ENCODE peak calls at places on chromosomes 16 and 17, in seven cellular contexts. Q is transverse colon, K is stomach, M is K562, O is H1, W is HCT116, N is GM12878. X is an unnamed sample.

GRCh38 chr17:67557921-67558320 is 159.8 kb upstream of the NOL11 start:
- DNase-seq in M (no peak), W (no peak), N (no peak), O (no peak), Q (no peak), K (no peak), X (no peak)

GRCh38 chr17:68776451-68776850 is 175.3 kb upstream of the FAM20A start:
- DNase-seq in M (no peak), K (no peak), N (no peak), Q (no peak), O (no peak), W (no peak), X (no peak)

GRCh38 chr17:42720996-42721583 is 23.8 kb downstream of the EZH1 start:
- DNase-seq in M (peak), O (no peak), Q (no peak), W (peak), N (no peak), K (no peak), X (no peak)

GRCh38 chr17:36653374-36653773 is 52.0 kb downstream of the MRM1 start:
- DNase-seq in K (no peak), N (no peak), W (no peak), M (no peak), Q (no peak), O (no peak), X (no peak)

GRCh38 chr17:50918071-50918932 is 52.1 kb upstream of the TOB1 start:
- DNase-seq in K (peak), W (no peak), M (no peak), N (no peak), O (no peak), Q (no peak), X (no peak)

GRCh38 chr17:3826191-3826590 is 19.9 kb downstream of the NCBP3 start:
- DNase-seq in Q (no peak), K (no peak), O (no peak), M (no peak), W (no peak), N (no peak), X (no peak)

GRCh38 chr17:29018788-29019474 is 13.1 kb upstream of the SEZ6 start:
- DNase-seq in N (no peak), Q (no peak), W (no peak), O (no peak), M (no peak), K (no peak), X (no peak)

GRCh38 chr17:33594000-33594399 is 300.9 kb upstream of the ASIC2 start:
- DNase-seq in W (no peak), N (no peak), M (no peak), K (no peak), Q (no peak), O (no peak), X (no peak)

GRCh38 chr16:72247821-72248253 is 75.9 kb upstream of the PMFBP1 start:
- DNase-seq in O (no peak), M (no peak), K (no peak), N (no peak), Q (no peak), W (no peak), X (no peak)

GRCh38 chr17:67779098-67779672 is 46.1 kb upstream of the BPTF start:
- DNase-seq in N (no peak), O (peak), M (peak), W (peak), Q (peak), K (peak), X (no peak)

GRCh38 chr17:82611140-82612058 is 36.8 kb downstream of the WDR45B start:
- DNase-seq in Q (no peak), N (no peak), W (no peak), K (no peak), M (peak), O (no peak), X (no peak)

GRCh38 chr16:2429771-2430663 is 770 bp downstream of the CCNF start:
- DNase-seq in Q (no peak), W (no peak), O (no peak), K (no peak), M (peak), N (no peak), X (no peak)

GRCh38 chr16:82201906-82202305 is 31.9 kb upstream of the MPHOSPH6 start:
- DNase-seq in O (no peak), M (no peak), W (no peak), Q (no peak), N (no peak), K (no peak), X (no peak)

GRCh38 chr17:74332763-74333220 is 6.8 kb downstream of the KIF19 start:
- DNase-seq in K (no peak), O (no peak), N (no peak), W (no peak), Q (peak), M (peak), X (no peak)

GRCh38 chr17:1724869-1725641 is 551 bp downstream of the WDR81 start:
- DNase-seq in Q (no peak), N (no peak), M (no peak), O (peak), K (no peak), W (no peak), X (no peak)

GRCh38 chr17:9987779-9988585 is 82.9 kb upstream of the RCVRN start:
- DNase-seq in M (peak), K (no peak), O (peak), N (no peak), Q (peak), W (no peak), X (peak)

GRCh38 chr17:61551255-61551742 is 39.7 kb downstream of the NACA2 start:
- DNase-seq in O (no peak), W (peak), M (peak), Q (no peak), K (no peak), N (no peak), X (no peak)

GRCh38 chr16:50802000-50802399 is 60.1 kb downstream of the CYLD start:
- DNase-seq in W (no peak), K (no peak), M (no peak), Q (no peak), O (no peak), N (no peak), X (no peak)

GRCh38 chr17:59381716-59382570 is 50.5 kb downstream of the YPEL2 start:
- DNase-seq in W (no peak), M (no peak), Q (peak), K (peak), N (no peak), O (no peak), X (no peak)

GRCh38 chr16:1208239-1208830 is 16.7 kb downstream of the TPSG1 start:
- DNase-seq in Q (no peak), W (no peak), M (no peak), O (no peak), N (no peak), K (no peak), X (no peak)

GRCh38 chr17:20774472-20775135 is 195.1 kb downstream of the CDRT15L2 start:
- DNase-seq in W (no peak), M (no peak), K (no peak), N (no peak), Q (no peak), O (no peak), X (no peak)

GRCh38 chr16:75044800-75045361 is 46.1 kb downstream of the ZNRF1 start:
- DNase-seq in W (no peak), N (no peak), Q (no peak), M (no peak), O (no peak), K (no peak), X (no peak)

GRCh38 chr17:49576121-49576905 is 642 bp downstream of the NXPH3 start:
- DNase-seq in W (no peak), O (peak), K (no peak), N (no peak), M (peak), Q (no peak), X (no peak)

GRCh38 chr16:55324491-55325447 is 766 bp downstream of the IRX6 start:
- DNase-seq in K (no peak), O (peak), M (no peak), N (no peak), W (no peak), Q (no peak), X (no peak)

GRCh38 chr16:25093208-25094061 is 18.1 kb upstream of the LCMT1 start:
- DNase-seq in O (no peak), N (no peak), M (no peak), Q (no peak), W (no peak), K (no peak), X (no peak)

GRCh38 chr17:61869138-61869537 is 5.8 kb upstream of the BRIP1 start:
- DNase-seq in K (no peak), Q (no peak), N (no peak), M (no peak), W (no peak), O (no peak), X (no peak)

GRCh38 chr17:59830007-59830630 is 62.6 kb downstream of the TUBD1 start:
- DNase-seq in W (no peak), M (no peak), N (no peak), K (no peak), O (no peak), Q (no peak), X (no peak)

GRCh38 chr17:64153565-64153964 is 23.6 kb upstream of the ERN1 start:
- DNase-seq in W (no peak), N (no peak), Q (no peak), M (no peak), O (no peak), K (no peak), X (no peak)

GRCh38 chr17:46977348-46977747 is 1.7 kb downstream of the RPRML start:
- DNase-seq in N (no peak), W (no peak), M (peak), O (peak), Q (peak), K (peak), X (no peak)

DNA sequence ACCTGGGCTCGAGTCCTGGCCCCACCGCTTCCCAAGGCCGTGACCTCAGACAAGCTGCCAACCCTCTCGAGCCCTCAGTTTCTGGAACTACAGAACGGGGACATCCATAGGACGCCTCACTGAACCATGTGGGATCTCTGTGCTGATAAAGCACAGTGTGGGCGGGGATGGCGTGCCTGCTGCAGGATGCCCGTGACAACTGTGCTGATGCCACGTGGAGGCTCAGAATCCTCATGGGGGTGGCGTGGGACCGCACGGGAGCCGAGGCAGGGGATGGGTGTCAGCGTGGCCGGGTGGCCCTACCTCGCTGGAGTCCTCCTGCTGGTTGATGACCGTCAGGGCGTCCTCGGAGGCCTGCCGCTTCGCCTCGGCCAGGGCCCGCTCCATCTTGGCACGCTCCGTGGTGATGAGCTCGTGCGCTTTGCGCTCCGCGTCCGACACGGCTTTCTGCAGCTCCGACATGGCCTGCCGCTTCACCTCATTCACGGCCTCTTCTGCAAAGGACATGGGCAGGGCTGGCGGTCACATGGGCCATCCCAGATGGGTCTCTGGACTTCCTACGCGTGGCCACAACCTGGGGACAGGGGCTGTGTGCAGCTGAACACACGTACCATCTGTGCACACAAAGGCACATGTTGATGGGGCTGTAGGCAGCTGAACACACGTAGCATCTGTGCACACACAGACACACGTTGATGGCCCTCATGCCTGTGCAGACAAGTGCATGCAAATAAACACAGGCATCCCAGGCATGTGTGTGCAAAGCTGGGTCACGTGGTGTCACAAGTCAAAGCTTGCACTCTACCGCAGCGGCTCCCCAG is 12.7 kb upstream of the PABPN1L start:
- DNase-seq in M (no peak), W (no peak), K (no peak), N (no peak), O (no peak), Q (no peak), X (no peak)
- TF ChIP-seq POLR2AphosphoS5 in M (no peak), W (no peak), K (no peak), N (no peak), O (no peak), Q (no peak), X (no peak)

GRCh38 chr17:72287586-72287985 is 166.8 kb downstream of the SOX9 start:
- DNase-seq in Q (no peak), N (no peak), W (no peak), K (peak), M (no peak), O (no peak), X (no peak)
- H3K4me3 ChIP-seq in Q (no peak), N (no peak), W (no peak), K (no peak), M (no peak), O (no peak), X (no peak)

DNA sequence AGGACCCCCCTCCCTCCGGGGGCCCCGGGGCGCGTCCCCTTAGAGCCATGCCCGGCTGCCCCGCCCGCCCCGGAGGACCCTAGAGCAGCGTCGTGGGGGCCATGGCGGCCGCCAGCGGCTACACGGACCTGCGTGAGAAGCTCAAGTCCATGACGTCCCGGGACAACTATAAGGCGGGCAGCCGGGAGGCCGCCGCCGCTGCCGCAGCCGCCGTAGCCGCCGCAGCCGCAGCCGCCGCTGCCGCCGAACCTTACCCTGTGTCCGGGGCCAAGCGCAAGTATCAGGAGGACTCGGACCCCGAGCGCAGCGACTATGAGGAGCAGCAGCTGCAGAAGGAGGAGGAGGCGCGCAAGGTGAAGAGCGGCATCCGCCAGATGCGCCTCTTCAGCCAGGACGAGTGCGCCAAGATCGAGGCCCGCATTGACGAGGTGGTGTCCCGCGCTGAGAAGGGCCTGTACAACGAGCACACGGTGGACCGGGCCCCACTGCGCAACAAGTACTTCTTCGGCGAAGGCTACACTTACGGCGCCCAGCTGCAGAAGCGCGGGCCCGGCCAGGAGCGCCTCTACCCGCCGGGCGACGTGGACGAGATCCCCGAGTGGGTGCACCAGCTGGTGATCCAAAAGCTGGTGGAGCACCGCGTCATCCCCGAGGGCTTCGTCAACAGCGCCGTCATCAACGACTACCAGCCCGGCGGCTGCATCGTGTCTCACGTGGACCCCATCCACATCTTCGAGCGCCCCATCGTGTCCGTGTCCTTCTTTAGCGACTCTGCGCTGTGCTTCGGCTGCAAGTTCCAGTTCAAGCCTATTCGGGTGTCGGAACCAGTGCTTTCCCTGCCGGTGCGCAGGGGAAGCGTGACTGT is 747 bp downstream of the ALKBH5 start:
- DNase-seq in M (no peak), Q (peak), N (no peak), W (no peak), O (peak), K (peak), X (no peak)
- TF ChIP-seq POLR2AphosphoS5 in M (no peak), Q (peak), N (peak), W (no peak), O (no peak), K (no peak), X (no peak)

DNA sequence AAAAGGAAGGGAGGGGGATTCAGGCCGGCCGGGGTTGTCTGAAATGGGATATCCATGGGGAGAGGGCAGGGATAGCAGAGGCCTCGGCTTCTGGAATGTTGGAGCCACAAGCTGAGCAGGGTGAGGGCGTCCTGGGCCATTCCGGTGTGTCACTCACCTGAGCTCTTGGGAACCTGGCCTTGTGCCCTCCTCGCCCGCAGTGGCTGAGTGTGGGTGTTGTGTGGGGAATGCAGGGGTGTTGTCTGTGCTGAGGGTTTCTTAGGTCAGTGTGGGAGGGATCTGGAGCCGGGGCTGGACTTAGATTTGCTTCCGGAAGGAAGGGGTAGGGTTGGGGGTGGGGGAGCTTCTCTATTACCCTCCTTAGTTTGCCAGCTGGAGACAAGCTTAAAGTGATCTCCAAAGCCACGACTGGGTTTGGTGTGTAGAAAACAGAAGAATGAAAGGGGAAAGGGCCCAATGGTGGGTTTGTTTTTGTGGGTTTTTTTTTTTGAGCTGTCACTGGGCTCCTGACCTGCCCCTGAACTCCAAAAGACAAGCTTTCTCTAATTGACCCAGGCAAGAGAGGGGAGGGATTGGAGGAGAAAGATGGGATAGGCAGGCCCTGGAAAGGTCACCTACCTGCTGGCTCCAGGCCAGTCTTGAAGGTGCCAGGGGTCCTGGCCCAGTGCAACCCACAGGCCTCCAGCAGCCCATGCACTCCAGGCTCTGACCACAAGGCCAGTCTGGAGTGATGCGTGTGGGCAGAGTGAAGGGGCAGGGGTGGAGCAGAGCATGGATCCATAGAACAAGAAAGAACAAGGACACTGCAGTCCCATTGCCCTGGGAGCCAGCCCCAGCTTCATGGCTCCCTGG is at the start of gene SULT1A2:
- DNase-seq in N (no peak), O (no peak), W (peak), M (peak), Q (peak), K (peak), X (no peak)
- H3K4me3 ChIP-seq in N (no peak), O (no peak), W (no peak), M (no peak), Q (peak), K (no peak), X (no peak)

DNA sequence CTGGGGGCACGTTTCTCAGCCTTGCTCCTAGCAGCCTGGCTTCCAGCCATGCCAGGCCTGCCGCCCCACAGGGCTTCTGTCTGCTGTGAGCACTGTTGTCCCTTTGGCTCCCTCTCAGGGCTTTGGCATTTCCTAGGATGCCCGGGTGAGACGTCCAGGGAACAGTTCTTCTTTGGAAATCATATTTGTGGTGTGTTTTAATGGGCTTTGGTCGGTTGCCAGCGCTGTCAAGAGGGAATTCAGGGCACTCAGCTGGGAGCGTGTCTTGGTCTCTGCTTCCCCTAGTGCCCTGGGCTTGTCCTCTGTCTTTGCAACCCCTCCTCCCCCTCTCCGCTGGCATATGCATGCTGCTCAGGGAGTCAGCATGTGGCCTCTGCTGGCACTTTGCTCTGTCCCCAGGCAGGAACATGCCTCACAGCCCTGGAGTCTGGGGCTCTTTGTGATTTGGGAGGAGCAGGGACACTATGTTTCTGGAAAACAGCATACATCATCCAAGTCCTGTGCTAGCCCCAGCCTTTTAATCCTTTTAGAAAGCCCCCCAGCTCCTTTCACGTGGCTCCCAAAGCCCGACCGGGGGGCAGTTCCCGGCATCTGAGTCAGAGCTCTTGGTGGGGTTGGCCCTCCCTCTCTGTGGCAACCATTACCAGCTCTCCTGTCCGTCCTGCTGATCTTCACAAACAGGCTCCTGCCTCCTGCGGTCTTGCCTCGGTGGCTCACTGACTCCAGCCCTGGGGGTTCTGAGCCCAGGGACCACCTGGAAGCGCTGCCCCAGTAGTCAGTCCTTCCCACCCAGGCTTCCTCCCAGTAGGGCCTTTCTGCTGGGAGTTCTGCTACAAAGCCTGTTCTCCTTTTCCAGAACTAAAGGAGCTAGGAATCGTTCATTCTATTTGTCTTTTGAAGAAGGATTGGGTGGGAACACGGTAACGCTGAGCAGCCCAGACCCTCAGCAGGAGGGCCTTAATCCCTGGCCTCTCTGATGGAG is 26.7 kb downstream of the SAP30BP start:
- DNase-seq in M (no peak), O (no peak), N (no peak), K (no peak), W (peak), Q (peak), X (no peak)
- TF ChIP-seq POLR2AphosphoS5 in M (no peak), O (peak), N (no peak), K (no peak), W (peak), Q (peak), X (peak)

GRCh38 chr17:27551701-27552466 is 79.1 kb upstream of the LGALS9 start:
- DNase-seq in O (no peak), Q (peak), K (no peak), W (peak), M (no peak), N (no peak), X (no peak)
- H3K4me3 ChIP-seq in O (no peak), Q (no peak), K (no peak), W (peak), M (no peak), N (no peak), X (no peak)